ENCODE peak calls at places on chromosomes 6 and 20, in nine cellular contexts. H, V, O, B, G, Z, I, A and W are unnamed samples.

GRCh38 chr6:120363429-120363828 is 970.9 kb downstream of the TBC1D32 start:
- DNase-seq in H (peak), G (no peak), V (no peak), I (no peak), Z (no peak), O (no peak), A (no peak), B (no peak), W (no peak)

GRCh38 chr20:40865095-40865494 is 163.5 kb upstream of the TOP1 start:
- DNase-seq in V (no peak), I (no peak), O (no peak), B (no peak), A (no peak), H (no peak), Z (no peak), G (no peak), W (peak)

GRCh38 chr20:39399463-39399862 is 437.3 kb downstream of the DHX35 start:
- DNase-seq in H (no peak), V (no peak), A (no peak), G (no peak), Z (no peak), O (no peak), I (no peak), B (no peak), W (no peak)

GRCh38 chr6:4299476-4299875 is 164.1 kb upstream of the ECI2 start:
- DNase-seq in Z (no peak), I (no peak), A (no peak), G (no peak), O (peak), V (no peak), B (no peak), H (no peak), W (no peak)

GRCh38 chr20:38628580-38629470 is 27.2 kb downstream of the ARHGAP40 start:
- DNase-seq in A (no peak), B (no peak), Z (no peak), O (no peak), I (no peak), V (no peak), H (no peak), G (no peak), W (no peak)

GRCh38 chr6:5314191-5314865 is 53.0 kb downstream of the FARS2 start:
- DNase-seq in I (no peak), Z (no peak), G (no peak), B (no peak), O (no peak), V (peak), A (no peak), H (no peak), W (no peak)

GRCh38 chr20:62926229-62927127 is at the start of gene DIDO1:
- DNase-seq in O (peak), Z (peak), G (peak), V (peak), A (peak), B (peak), I (peak), H (peak), W (peak)

GRCh38 chr6:140174509-140174908 is 800.1 kb upstream of the CITED2 start:
- DNase-seq in V (no peak), I (no peak), Z (no peak), B (no peak), O (peak), G (no peak), A (no peak), H (no peak), W (no peak)

GRCh38 chr20:63128367-63128766 is 87.6 kb downstream of the YTHDF1 start:
- DNase-seq in V (no peak), I (peak), O (no peak), H (no peak), G (no peak), A (no peak), Z (no peak), B (peak), W (peak)

GRCh38 chr6:111024661-111025060 is 42.8 kb downstream of the RPF2 start:
- DNase-seq in A (no peak), O (peak), B (no peak), I (no peak), H (no peak), V (no peak), G (no peak), Z (no peak), W (no peak)

GRCh38 chr6:97958143-97958542 is 675.1 kb upstream of the MMS22L start:
- DNase-seq in G (peak), A (no peak), V (no peak), H (peak), O (peak), I (no peak), B (no peak), Z (no peak), W (peak)

GRCh38 chr6:43368517-43369160 is 808 bp downstream of the ZNF318 start:
- DNase-seq in Z (peak), I (peak), B (no peak), H (peak), V (peak), A (peak), G (peak), O (peak), W (peak)

GRCh38 chr6:56789342-56789741 is 146.7 kb upstream of the DST start:
- DNase-seq in O (no peak), I (no peak), A (no peak), B (no peak), Z (no peak), H (no peak), V (no peak), G (no peak), W (no peak)

GRCh38 chr6:169571123-169571962 is 130.5 kb downstream of the WDR27 start:
- DNase-seq in Z (no peak), O (peak), H (no peak), G (no peak), V (no peak), B (no peak), I (no peak), A (no peak), W (no peak)

DNA sequence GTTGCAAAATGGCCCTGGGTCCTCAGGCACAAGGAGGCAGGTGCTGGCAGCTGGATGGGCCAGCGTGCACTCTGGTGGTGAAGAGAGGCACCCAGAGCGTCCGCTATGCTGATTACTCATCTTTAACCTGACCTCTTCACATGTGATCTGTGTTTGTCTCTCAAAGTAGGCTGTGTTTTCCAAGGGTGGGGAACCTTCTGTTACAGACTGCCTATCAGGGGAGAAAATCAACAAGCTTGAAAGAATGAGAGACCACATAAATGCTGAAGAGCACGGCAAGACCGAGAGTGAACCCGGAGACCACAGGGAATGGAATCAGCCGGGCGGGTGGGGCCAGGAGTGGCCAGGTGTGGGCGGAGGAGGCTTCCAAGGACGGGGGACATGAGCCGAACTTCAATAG is 16.2 kb downstream of the BNIP5 start:
- DNase-seq in B (no peak), H (no peak), V (no peak), G (no peak), O (no peak), Z (no peak), A (no peak), I (no peak), W (no peak)
- TF ChIP-seq CTCF in B (no peak), H (no peak), V (no peak), G (no peak), O (no peak), Z (no peak), A (no peak), I (no peak), W (no peak)

DNA sequence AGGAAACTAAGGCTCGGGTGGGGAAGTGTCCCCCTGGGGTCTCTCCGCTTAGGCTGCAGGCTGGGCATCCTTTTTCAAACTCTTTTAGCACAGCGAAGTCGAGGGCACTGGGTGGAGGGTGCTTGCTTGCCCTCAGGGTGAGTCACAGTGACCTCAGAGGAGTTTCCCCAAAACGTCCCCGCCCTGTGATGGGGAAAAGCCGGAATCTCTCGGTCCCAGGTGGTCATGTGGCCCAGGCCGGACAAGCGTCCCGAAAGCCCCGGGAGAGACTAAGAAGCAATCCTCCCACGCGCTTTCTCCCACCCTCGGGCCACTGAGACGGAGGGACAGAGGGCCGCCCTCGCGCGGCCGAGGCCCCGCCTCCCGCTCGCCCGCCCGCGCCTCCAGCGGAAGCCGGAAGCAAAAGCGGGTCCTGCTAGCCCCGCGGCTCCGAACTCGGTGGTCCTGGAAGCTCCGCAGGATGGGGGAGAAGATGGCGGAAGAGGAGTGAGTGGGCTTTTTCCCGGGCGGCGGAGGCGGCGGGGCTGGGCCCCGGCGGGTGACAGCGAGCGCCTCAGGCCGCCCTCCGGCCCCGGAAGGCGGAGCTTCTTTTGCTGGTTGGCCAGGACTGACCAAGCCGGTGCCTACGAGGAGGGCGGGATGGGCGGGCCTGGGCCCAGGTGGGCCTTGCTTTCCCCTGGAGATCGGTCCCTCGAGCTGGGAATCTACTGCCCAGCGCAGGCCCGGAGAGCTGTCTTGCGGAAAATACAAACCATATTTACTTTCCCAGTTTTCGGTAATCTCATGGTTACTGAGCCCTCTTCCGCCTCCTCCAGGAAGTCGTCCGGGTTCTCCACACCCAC is at the start of gene SLC9A8:
- DNase-seq in O (peak), V (peak), A (peak), G (peak), B (peak), I (peak), Z (peak), H (peak), W (peak)
- TF ChIP-seq CTCF in O (peak), V (no peak), A (peak), G (peak), B (no peak), I (no peak), Z (peak), H (peak), W (peak)

GRCh38 chr6:30075094-30075986 is at the start of gene RNF39:
- DNase-seq in Z (no peak), A (peak), I (no peak), O (no peak), V (peak), G (no peak), H (peak), B (no peak), W (no peak)

GRCh38 chr6:30076333-30076732 is 764 bp upstream of the RNF39 start:
- DNase-seq in B (no peak), I (no peak), G (no peak), Z (no peak), V (no peak), H (no peak), A (no peak), O (no peak), W (no peak)

GRCh38 chr6:30074331-30075093 is 1.1 kb downstream of the RNF39 start:
- DNase-seq in O (no peak), G (no peak), I (no peak), A (no peak), H (peak), B (no peak), V (peak), Z (no peak), W (no peak)

GRCh38 chr6:30077218-30077617 is 1.6 kb upstream of the RNF39 start:
- DNase-seq in Z (no peak), B (no peak), O (no peak), V (no peak), I (no peak), A (no peak), G (no peak), H (no peak), W (no peak)

DNA sequence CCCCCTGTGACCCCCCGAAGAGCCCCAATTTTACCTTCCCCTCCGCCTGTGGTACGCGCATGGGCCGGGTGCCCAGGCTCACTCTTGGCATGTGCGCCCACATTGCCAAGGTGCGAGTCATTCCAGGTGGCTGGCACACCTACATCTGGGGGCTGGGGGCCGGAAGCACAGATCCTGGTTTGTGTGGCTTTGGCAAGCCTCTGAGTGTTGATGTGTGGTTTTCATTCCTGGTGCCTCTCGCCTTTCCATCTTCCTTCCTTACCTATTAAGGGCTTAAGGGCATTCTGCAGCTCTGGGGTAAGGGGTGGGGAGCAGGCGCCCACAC is 380 bp upstream of the RNF39 start:
- DNase-seq in G (no peak), V (peak), B (no peak), H (no peak), Z (no peak), O (no peak), I (peak), A (no peak), W (no peak)
- TF ChIP-seq CTCF in G (no peak), V (no peak), B (no peak), H (peak), Z (no peak), O (no peak), I (no peak), A (no peak), W (no peak)

GRCh38 chr6:137811912-137812553 is 55.0 kb upstream of the TNFAIP3 start:
- DNase-seq in Z (no peak), I (no peak), O (no peak), G (no peak), B (no peak), H (no peak), V (no peak), A (no peak), W (no peak)

GRCh38 chr6:137808836-137809315 is 58.2 kb upstream of the TNFAIP3 start:
- DNase-seq in O (no peak), Z (no peak), H (peak), I (no peak), V (no peak), B (no peak), G (no peak), A (no peak), W (no peak)

GRCh38 chr6:137810554-137811120 is 56.4 kb upstream of the TNFAIP3 start:
- DNase-seq in V (no peak), B (no peak), O (no peak), G (no peak), I (no peak), Z (no peak), A (no peak), H (no peak), W (no peak)

GRCh38 chr6:137813308-137813707 is 53.8 kb upstream of the TNFAIP3 start:
- DNase-seq in H (no peak), I (no peak), Z (no peak), V (no peak), B (no peak), A (no peak), G (no peak), O (no peak), W (no peak)

GRCh38 chr6:137811121-137811911 is 55.7 kb upstream of the TNFAIP3 start:
- DNase-seq in Z (no peak), H (peak), B (peak), V (peak), G (peak), I (peak), O (peak), A (no peak), W (peak)
- TF ChIP-seq CTCF in Z (no peak), H (no peak), B (no peak), V (no peak), G (no peak), I (no peak), O (no peak), A (no peak), W (no peak)

GRCh38 chr20:21509597-21510331 is 4.1 kb downstream of the NKX2-2 start:
- DNase-seq in A (no peak), G (no peak), Z (no peak), B (no peak), V (no peak), I (no peak), O (peak), H (peak), W (no peak)
- TF ChIP-seq CTCF in A (no peak), G (no peak), Z (no peak), B (no peak), V (no peak), I (no peak), O (peak), H (peak), W (no peak)

GRCh38 chr6:80553071-80553740 is 446.7 kb downstream of the BCKDHB start:
- DNase-seq in B (no peak), V (no peak), O (no peak), A (peak), Z (no peak), G (no peak), H (peak), I (no peak), W (no peak)
- TF ChIP-seq CTCF in B (no peak), V (no peak), O (no peak), A (no peak), Z (no peak), G (no peak), H (no peak), I (no peak), W (no peak)

GRCh38 chr6:112085666-112086065 is 1.6 kb downstream of the TUBE1 start:
- DNase-seq in A (no peak), V (no peak), G (no peak), H (no peak), I (no peak), B (no peak), Z (no peak), O (no peak), W (peak)

GRCh38 chr6:112086744-112087135 is 542 bp downstream of the TUBE1 start:
- DNase-seq in H (peak), B (no peak), O (peak), Z (no peak), I (no peak), G (no peak), A (peak), V (peak), W (no peak)

GRCh38 chr6:112081569-112081968 is 5.7 kb downstream of the TUBE1 start:
- DNase-seq in H (no peak), O (no peak), B (no peak), A (no peak), Z (no peak), V (no peak), I (no peak), G (no peak), W (no peak)

GRCh38 chr6:112087916-112088315 is 525 bp downstream of the FAM229B start:
- DNase-seq in H (no peak), I (no peak), O (no peak), B (no peak), G (no peak), V (no peak), A (no peak), Z (no peak), W (no peak)

DNA sequence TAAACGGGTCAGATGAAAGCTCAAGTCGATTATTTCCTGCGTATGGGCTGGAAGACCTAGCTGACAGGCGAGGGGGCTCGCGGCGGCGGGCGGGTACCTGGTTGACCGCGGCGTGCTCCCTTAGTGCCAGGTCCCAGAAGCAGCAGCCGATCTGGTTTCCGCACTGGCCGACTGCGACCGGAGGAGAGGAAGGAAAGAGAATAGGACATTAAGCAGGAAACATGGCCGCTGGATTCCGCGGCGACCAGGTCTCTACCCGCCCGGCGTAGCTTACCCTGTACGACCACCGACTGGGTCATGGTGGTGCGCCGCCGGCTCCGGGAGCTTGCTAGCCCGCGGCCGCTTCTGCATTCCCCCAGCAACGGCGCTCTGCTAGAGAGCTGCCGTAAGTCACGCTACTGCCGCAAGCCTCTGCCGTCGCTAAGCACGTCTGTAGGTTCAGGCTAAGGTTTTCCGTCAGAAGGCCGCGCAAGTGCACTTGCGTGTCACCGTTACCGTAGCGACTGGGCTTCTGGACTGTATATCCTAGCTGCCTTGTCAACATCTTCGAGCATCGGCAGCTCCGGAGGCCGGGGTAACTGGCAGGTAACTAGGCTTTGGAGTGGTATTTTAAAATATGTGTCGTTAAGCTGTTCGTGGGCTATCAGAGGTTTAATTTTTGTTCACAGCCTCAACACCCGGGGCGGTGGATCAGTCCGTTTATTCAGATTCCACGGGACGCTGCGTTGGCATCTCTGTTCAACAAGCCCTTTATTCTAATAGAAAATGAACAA is at the start of the genes FAM229B and TUBE1:
- DNase-seq in Z (peak), H (peak), B (peak), A (peak), G (peak), O (peak), V (peak), I (peak), W (peak)
- TF ChIP-seq CTCF in Z (peak), H (no peak), B (no peak), A (no peak), G (no peak), O (no peak), V (no peak), I (no peak), W (peak)

DNA sequence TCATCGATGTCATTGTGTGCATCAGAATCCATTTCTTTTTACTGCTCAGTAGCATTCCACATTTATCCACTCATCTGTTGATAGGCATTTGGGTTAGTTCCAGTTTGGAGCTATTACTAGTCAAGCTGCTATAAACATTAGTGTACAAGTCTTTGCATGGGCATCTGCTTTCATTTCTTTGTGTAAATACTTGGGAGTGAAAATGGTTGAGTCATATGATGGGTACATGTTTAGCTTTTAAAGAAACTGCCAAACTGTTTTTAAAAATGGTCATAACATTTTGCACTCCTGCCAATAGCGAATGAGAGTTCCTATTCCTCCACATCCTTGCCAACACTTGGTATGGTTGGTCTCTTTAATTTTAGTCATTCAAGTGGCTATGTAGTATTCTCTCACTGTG is 21.2 kb upstream of the SLC22A2 start:
- DNase-seq in I (no peak), G (no peak), B (no peak), O (peak), A (no peak), Z (no peak), H (no peak), V (no peak), W (no peak)
- TF ChIP-seq CTCF in I (no peak), G (no peak), B (no peak), O (no peak), A (no peak), Z (no peak), H (no peak), V (no peak), W (no peak)